ENCODE peak calls at places on chromosomes 16 and 17, in six cellular contexts. D is CD8-positive, alpha-beta memory T cell; F is stomach; E is CD8-positive, alpha-beta T cell; W is tibial nerve; S is testis. H is an unnamed sample.

GRCh38 chr17:82461827-82462524 is 3.4 kb downstream of the NARF start:
- DNase-seq in F (peak; percentile 78), W (no peak), S (no peak), E (no peak), D (no peak), H (no peak)

GRCh38 chr17:39774043-39774442 is 36.3 kb downstream of the GRB7 start:
- DNase-seq in F (no peak), S (no peak), W (no peak), E (no peak), D (no peak), H (no peak)

GRCh38 chr16:3954411-3954921 is 74.0 kb upstream of the CREBBP start:
- DNase-seq in F (no peak), D (no peak), E (no peak), S (peak; percentile 42), W (peak; percentile 53), H (no peak)

GRCh38 chr17:8126306-8127066 is 2.6 kb upstream of the HES7 start:
- DNase-seq in E (peak; percentile 64), W (peak; percentile 23), S (peak; percentile 56), F (no peak), D (peak; percentile 46), H (no peak)

GRCh38 chr17:81026266-81027036 is 8.5 kb upstream of the BAIAP2 start:
- DNase-seq in D (no peak), W (no peak), F (no peak), S (no peak), E (no peak), H (no peak)

GRCh38 chr17:61467416-61468262 is 15.4 kb downstream of the TBX4 start:
- DNase-seq in D (no peak), S (peak; percentile 44), E (no peak), F (peak; percentile 38), W (no peak), H (no peak)

GRCh38 chr17:48194097-48194550 is 86.6 kb downstream of the SNX11 start:
- DNase-seq in F (no peak), E (no peak), S (no peak), W (no peak), D (no peak), H (no peak)

GRCh38 chr17:210402-210801 is 29.0 kb upstream of the DOC2B start:
- DNase-seq in S (no peak), W (no peak), D (no peak), F (no peak), E (no peak), H (no peak)

GRCh38 chr17:4945176-4945943 is 3.0 kb downstream of the PFN1 start:
- DNase-seq in F (peak; percentile 79), E (peak; percentile 79), S (peak; percentile 60), W (peak; percentile 72), D (peak; percentile 60), H (no peak)

GRCh38 chr17:32783602-32784001 is 93.3 kb downstream of the MYO1D start:
- DNase-seq in D (no peak), E (no peak), W (no peak), S (no peak), F (no peak), H (no peak)

GRCh38 chr17:79369001-79369400 is 241.8 kb downstream of the RBFOX3 start:
- DNase-seq in S (no peak), D (no peak), W (no peak), E (no peak), F (no peak), H (no peak)

GRCh38 chr16:83851473-83851872 is 43.7 kb downstream of the HSBP1 start:
- DNase-seq in S (no peak), F (no peak), W (no peak), E (no peak), D (no peak), H (no peak)

GRCh38 chr16:8832383-8833100 is 34.9 kb downstream of the PMM2 start:
- DNase-seq in E (no peak), W (no peak), D (no peak), F (no peak), S (no peak), H (no peak)

GRCh38 chr16:4179020-4179419 is 62.8 kb upstream of the ADCY9 start:
- DNase-seq in E (no peak), S (no peak), W (no peak), D (no peak), F (no peak), H (no peak)

GRCh38 chr17:1574697-1575471 is 12.3 kb upstream of the PITPNA start:
- DNase-seq in W (no peak), F (no peak), E (no peak), S (no peak), D (no peak), H (no peak)

GRCh38 chr17:14282700-14283099 is 18.2 kb upstream of the HS3ST3B1 start:
- DNase-seq in E (no peak), W (no peak), S (no peak), F (no peak), D (no peak), H (no peak)

GRCh38 chr17:4332296-4332970 is 34.0 kb downstream of the UBE2G1 start:
- DNase-seq in W (no peak), D (no peak), S (no peak), F (no peak), E (no peak), H (no peak)

GRCh38 chr16:79173101-79173500 is 427.4 kb downstream of the MAF start:
- DNase-seq in F (no peak), W (no peak), D (no peak), E (no peak), S (no peak), H (no peak)

GRCh38 chr17:19369107-19369778 is 6.7 kb upstream of the B9D1 start:
- DNase-seq in W (no peak), D (no peak), E (no peak), S (no peak), F (no peak), H (no peak)

GRCh38 chr17:46952115-46952514 is 26.9 kb downstream of the RPRML start:
- DNase-seq in D (no peak), S (no peak), W (no peak), E (no peak), F (no peak), H (no peak)

GRCh38 chr17:68542698-68543463 is 30.7 kb downstream of the PRKAR1A start:
- DNase-seq in F (no peak), W (no peak), D (no peak), S (no peak), E (no peak), H (no peak)

GRCh38 chr16:50448981-50449380 is 80.2 kb upstream of the BRD7 start:
- DNase-seq in F (no peak), S (no peak), E (no peak), D (no peak), W (no peak), H (no peak)

GRCh38 chr17:42750730-42751356 is 6.0 kb upstream of the EZH1 start:
- DNase-seq in W (no peak), E (no peak), D (no peak), S (no peak), F (no peak), H (no peak)

GRCh38 chr16:11112723-11113348 is 143.2 kb downstream of the SOCS1 start:
- DNase-seq in E (no peak), W (no peak), D (no peak), F (peak; percentile 55), S (no peak), H (no peak)

GRCh38 chr16:53207810-53208752 is 153.3 kb downstream of the CHD9 start:
- DNase-seq in W (peak; percentile 52), E (no peak), S (peak; percentile 78), F (peak; percentile 39), D (no peak), H (no peak)

GRCh38 chr16:53991181-53992056 is 287.5 kb downstream of the FTO start:
- DNase-seq in F (peak; percentile 29), S (no peak), E (no peak), D (no peak), W (no peak), H (no peak)

GRCh38 chr17:77280304-77280910 is 139.6 kb downstream of the SEC14L1 start:
- DNase-seq in S (no peak), F (no peak), E (peak; percentile 52), D (no peak), W (no peak), H (no peak)

GRCh38 chr16:69855587-69855986 is 93.5 kb downstream of the WWP2 start:
- DNase-seq in D (no peak), W (no peak), F (no peak), S (no peak), E (no peak), H (no peak)
- H3K27ac ChIP-seq in D (no peak overlapping the region), W (no peak overlapping the region), F (no peak overlapping the region), S (no peak overlapping the region), E (no peak overlapping the region), H (peak overlapping the region; percentile 75)

GRCh38 chr17:60249517-60249826 is 99.7 kb downstream of the CA4 start:
- DNase-seq in S (no peak), F (no peak), D (no peak), E (no peak), W (no peak), H (no peak)
- H3K27ac ChIP-seq in S (no peak overlapping the region), F (no peak overlapping the region), D (no peak overlapping the region), E (no peak overlapping the region), W (no peak overlapping the region), H (no peak overlapping the region)

GRCh38 chr16:67192781-67193260 is 866 bp downstream of the E2F4 start:
- DNase-seq in F (no peak), D (no peak), S (no peak), W (no peak), E (no peak), H (no peak)

GRCh38 chr16:67190041-67190440 is at the start of gene EXOC3L1:
- DNase-seq in D (no peak), S (no peak), E (no peak), W (no peak), F (no peak), H (no peak)

GRCh38 chr16:67191410-67191994 is 453 bp upstream of the E2F4 start:
- DNase-seq in D (no peak), E (no peak), S (no peak), F (no peak), W (no peak), H (no peak)

GRCh38 chr16:67190448-67191399 is 788 bp upstream of the EXOC3L1 start:
- DNase-seq in F (no peak), D (no peak), W (no peak), S (no peak), E (no peak), H (no peak)

DNA sequence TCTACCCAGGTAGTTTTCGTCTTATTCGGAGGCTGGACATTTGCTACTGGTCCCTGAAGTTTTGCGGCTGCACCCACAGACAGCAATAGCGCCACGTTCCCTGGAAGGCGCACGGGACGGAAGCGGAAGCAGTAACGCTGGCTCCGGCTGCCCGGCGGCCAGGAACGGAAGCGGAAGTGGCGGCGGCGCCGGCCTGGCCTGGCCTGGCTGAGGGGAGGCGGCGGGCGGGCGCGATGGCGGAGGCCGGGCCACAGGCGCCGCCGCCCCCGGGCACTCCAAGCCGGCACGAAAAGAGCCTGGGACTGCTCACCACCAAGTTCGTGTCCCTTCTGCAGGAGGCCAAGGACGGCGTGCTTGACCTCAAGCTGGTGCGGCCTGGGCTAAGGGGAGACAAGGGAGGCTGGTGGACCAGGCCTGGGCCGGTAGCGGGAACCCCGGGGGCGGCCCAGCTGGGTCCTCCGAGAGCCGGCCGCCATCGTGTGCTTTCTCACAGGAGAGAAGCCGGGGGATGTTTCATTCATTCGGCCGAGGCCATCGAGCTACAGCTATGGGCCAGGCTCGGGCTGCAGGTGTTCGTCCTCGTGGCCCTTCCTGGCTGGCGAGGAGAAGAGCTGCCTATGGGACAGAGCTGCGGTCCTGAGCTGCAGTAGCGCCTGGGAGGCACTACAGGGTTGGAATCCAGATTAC is at the start of gene E2F4:
- DNase-seq in S (peak; percentile 95), F (peak; percentile 93), W (peak; percentile 78), D (peak; percentile 78), E (peak; percentile 90), H (peak; percentile 58)
- H3K27ac ChIP-seq in S (peak within 1 kb of the TSS; percentile 70), F (peak within 1 kb of the TSS; percentile 84), W (peak within 1 kb of the TSS; percentile 40), D (peak within 1 kb of the TSS; percentile 81), E (peak within 1 kb of the TSS; percentile 86), H (peak within 1 kb of the TSS; percentile 49)

GRCh38 chr17:66056148-66056547 is 135.8 kb downstream of the CEP112 start:
- DNase-seq in F (no peak), E (no peak), D (no peak), S (no peak), W (no peak), H (no peak)
- H3K27ac ChIP-seq in F (no peak overlapping the region), E (no peak overlapping the region), D (no peak overlapping the region), S (no peak overlapping the region), W (no peak overlapping the region), H (no peak overlapping the region)